ENCODE peak calls at places on chromosomes 5 and 9, in five cellular contexts. Q is GM20000, A is stomach, U is DND-41, H is A549. P is an unnamed sample.

GRCh38 chr5:13412040-13412595 is 532.4 kb downstream of the DNAH5 start:
- DNase-seq in Q (no peak), A (no peak), U (no peak), H (no peak), P (no peak)

GRCh38 chr5:10091701-10092100 is 158.0 kb downstream of the ATPSCKMT start:
- DNase-seq in Q (no peak), A (no peak), U (no peak), H (no peak), P (no peak)

GRCh38 chr9:133773889-133774655 is 35.9 kb upstream of the SARDH start:
- DNase-seq in Q (no peak), A (no peak), U (no peak), H (no peak), P (no peak)

GRCh38 chr5:34976347-34976746 is 47.0 kb downstream of the DNAJC21 start:
- DNase-seq in Q (no peak), A (no peak), U (no peak), H (no peak), P (no peak)

GRCh38 chr5:51382759-51383493 is at the start of gene ISL1:
- DNase-seq in Q (no peak), A (peak), U (no peak), H (peak), P (peak)

GRCh38 chr5:127785098-127785927 is 82.1 kb downstream of the CCDC192 start:
- DNase-seq in Q (no peak), A (no peak), U (no peak), H (no peak), P (peak)

GRCh38 chr5:59724482-59725392 is 168.8 kb downstream of the PDE4D start:
- DNase-seq in Q (peak), A (no peak), U (peak), H (peak), P (peak)

GRCh38 chr9:87503970-87504369 is 6.3 kb downstream of the DAPK1 start:
- DNase-seq in Q (no peak), A (no peak), U (no peak), H (no peak), P (peak)

GRCh38 chr9:121990600-121991304 is 102.4 kb downstream of the TTLL11 start:
- DNase-seq in Q (no peak), A (no peak), U (no peak), H (no peak), P (no peak)

GRCh38 chr9:129177443-129177790 is 644 bp downstream of the IER5L start:
- DNase-seq in Q (peak), A (no peak), U (peak), H (no peak), P (no peak)

GRCh38 chr9:108565651-108566378 is 290.0 kb downstream of the ACTL7B start:
- DNase-seq in Q (peak), A (peak), U (peak), H (peak), P (peak)
- TF ChIP-seq CTCF in Q (peak), A (no peak), U (peak), H (peak), P (peak)

DNA sequence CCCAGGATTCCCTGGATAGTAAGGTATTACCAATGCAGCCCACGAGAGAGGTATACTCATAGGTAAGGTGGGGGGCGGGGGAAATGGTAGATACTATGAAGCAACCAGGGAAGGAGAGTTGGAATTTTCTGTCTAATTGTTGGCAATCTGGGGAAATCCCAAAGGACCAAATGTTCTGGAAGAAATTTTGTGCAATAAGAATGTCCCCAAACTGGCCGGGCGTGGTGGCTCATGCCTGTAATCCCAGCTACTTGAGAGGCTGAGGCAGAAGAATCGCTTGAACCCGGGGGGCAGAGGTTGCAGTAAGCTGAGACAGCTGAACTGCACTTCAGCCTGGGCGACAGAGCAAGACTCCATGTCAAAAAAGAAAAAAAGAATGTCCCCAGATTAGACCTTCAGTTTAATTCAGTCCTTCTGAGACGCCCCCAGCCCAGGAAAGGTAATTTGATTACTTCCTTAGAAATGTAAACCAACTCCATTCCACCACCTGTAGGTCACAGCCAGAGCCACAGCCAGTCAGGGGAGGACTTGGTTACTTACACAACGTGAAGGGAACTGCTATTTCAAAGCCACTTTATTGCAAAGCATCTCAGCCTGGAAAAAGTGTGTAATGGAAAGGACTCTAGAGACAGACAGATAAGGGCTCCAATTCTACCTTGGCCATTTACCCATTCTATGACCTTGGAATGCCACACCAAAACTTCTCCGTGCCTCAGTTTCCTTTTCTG is 50.0 kb upstream of the KLF4 start:
- DNase-seq in Q (no peak), A (no peak), U (no peak), H (no peak), P (no peak)
- TF ChIP-seq CTCF in Q (no peak), A (no peak), U (no peak), H (no peak), P (no peak)

GRCh38 chr9:93480728-93481324 is 27.4 kb upstream of the FAM120AOS start:
- DNase-seq in Q (no peak), A (no peak), U (no peak), H (no peak), P (no peak)
- TF ChIP-seq CTCF in Q (no peak), A (no peak), U (no peak), H (no peak), P (no peak)

DNA sequence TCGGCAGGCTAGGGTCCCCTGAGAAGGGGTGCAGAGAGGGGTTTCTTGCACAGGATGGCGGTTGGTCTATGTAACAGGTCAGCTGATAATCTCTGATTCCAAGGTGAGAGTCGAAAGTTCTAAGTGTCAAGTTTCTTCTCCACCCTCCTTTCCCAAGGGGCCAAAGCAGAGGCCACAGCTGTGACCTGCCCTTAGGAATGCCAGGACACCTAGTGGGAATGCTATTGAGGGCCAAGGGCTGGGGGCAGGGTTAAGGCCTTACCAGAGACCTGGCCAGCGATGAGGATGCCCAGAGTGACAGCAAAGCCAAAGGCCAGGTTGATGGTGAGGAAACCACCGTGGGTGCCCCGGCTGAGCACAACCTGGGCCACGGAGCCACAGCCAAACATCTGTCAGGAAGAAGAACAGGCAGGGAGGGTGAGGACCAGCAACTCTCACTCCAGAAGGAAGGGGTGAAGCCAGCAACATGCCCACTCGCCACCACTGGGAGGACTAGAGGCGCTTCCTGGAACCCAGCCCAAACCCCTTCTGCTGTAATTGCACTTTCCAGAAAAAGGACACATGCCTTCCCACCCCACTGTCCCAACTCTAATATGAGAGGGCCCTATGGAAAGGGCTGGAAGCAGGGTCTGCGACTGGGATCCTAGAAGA is 3.8 kb downstream of the AQP3 start:
- DNase-seq in Q (no peak), A (no peak), U (no peak), H (no peak), P (no peak)
- TF ChIP-seq CTCF in Q (no peak), A (no peak), U (no peak), H (no peak), P (no peak)

GRCh38 chr9:1353291-1353690 is 303.1 kb downstream of the DMRT2 start:
- DNase-seq in Q (no peak), A (no peak), U (no peak), H (no peak), P (no peak)

DNA sequence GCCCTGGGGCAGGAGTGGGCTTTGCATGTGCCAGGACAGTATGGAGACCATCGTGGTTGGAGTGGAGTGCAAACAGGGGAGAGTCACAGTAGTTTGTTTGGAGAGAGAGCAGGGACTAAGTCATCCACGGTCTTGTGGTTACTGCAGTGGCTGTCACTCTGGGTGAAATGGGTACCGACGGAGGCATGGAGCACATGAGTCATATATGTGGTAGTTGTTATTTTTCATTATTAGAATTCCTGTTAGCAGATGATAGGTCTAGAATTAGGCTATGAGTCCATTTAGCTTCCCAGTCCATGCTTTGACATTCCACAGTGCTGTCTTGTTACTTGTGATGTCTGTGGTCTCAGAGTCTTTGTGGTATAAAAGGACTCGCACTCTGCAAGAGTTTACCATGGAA is 303.9 kb downstream of the DMRT2 start:
- DNase-seq in Q (no peak), A (no peak), U (no peak), H (no peak), P (no peak)
- TF ChIP-seq CTCF in Q (no peak), A (no peak), U (no peak), H (no peak), P (no peak)